ENCODE peak calls at places on chromosomes 2 and 18, in eight cellular contexts. M is IMR-90; D is CD8-positive, alpha-beta T cell; O is BE2C; V is upper lobe of right lung; A is dorsolateral prefrontal cortex; L is mammary epithelial cell; U is HCT116. N is an unnamed sample.

GRCh38 chr2:237962432-237963084 is 4.3 kb upstream of the UBE2F start:
- DNase-seq in M (no peak), U (no peak), A (no peak), O (no peak), L (peak; percentile 5), V (peak; percentile 7), D (no peak), N (peak; percentile 4)

GRCh38 chr2:23617167-23617787 is 232.3 kb downstream of the KLHL29 start:
- DNase-seq in D (no peak), M (peak; percentile 64), O (peak; percentile 52), V (peak; percentile 80), U (no peak), L (no peak), A (peak; percentile 50), N (no peak)

GRCh38 chr2:129605654-129606053 is 373.8 kb upstream of the RAB6C start:
- DNase-seq in M (no peak), D (no peak), V (no peak), L (no peak), A (no peak), U (no peak), O (no peak), N (no peak)

GRCh38 chr2:208406474-208407451 is at the start of gene PTH2R:
- DNase-seq in V (peak; percentile 62), A (peak; percentile 12), O (peak; percentile 56), D (no peak), M (no peak), U (no peak), L (no peak), N (no peak)

GRCh38 chr2:23635666-23636340 is 250.8 kb downstream of the KLHL29 start:
- DNase-seq in V (no peak), L (no peak), D (no peak), A (no peak), O (no peak), M (no peak), U (no peak), N (no peak)

GRCh38 chr2:35298493-35298892 is 1057.1 kb upstream of the CRIM1 start:
- DNase-seq in U (no peak), A (no peak), O (peak; percentile 9), V (no peak), D (no peak), L (peak; percentile 63), M (no peak), N (no peak)

GRCh38 chr2:101114268-101114783 is 36.9 kb downstream of the TBC1D8 start:
- DNase-seq in D (no peak), V (no peak), M (no peak), O (no peak), A (no peak), U (no peak), L (no peak), N (no peak)

GRCh38 chr18:23200751-23201150 is 65.5 kb downstream of the CABLES1 start:
- DNase-seq in D (no peak), L (no peak), A (no peak), U (no peak), M (no peak), V (no peak), O (peak; percentile 69), N (no peak)

GRCh38 chr2:132477962-132478361 is 61.4 kb downstream of the GPR39 start:
- DNase-seq in O (no peak), U (no peak), A (no peak), L (no peak), D (no peak), V (no peak), M (peak; percentile 6), N (no peak)

GRCh38 chr2:29610569-29610968 is 310.8 kb downstream of the ALK start:
- DNase-seq in M (no peak), D (no peak), O (no peak), V (no peak), U (no peak), A (no peak), L (no peak), N (no peak)
- H3K27me3 ChIP-seq in M (no peaks in the 10 kb centered on the region), D (no peaks in the 10 kb centered on the region), O (no peaks in the 10 kb centered on the region), V (no peaks in the 10 kb centered on the region), U (peaks cover 46% of the 10 kb centered on the region), A (peaks cover 8% of the 10 kb centered on the region), L (no peaks in the 10 kb centered on the region), N (no peaks in the 10 kb centered on the region)

GRCh38 chr18:33708876-33709275 is 130.9 kb downstream of the ASXL3 start:
- DNase-seq in L (no peak), V (no peak), D (no peak), O (no peak), A (no peak), U (no peak), M (no peak), N (no peak)
- H3K27me3 ChIP-seq in L (peaks cover 2% of the 10 kb centered on the region), V (no peaks in the 10 kb centered on the region), D (no peaks in the 10 kb centered on the region), O (no peaks in the 10 kb centered on the region), A (no peaks in the 10 kb centered on the region), U (no peaks in the 10 kb centered on the region), M (no peaks in the 10 kb centered on the region), N (peaks cover 2% of the 10 kb centered on the region)

DNA sequence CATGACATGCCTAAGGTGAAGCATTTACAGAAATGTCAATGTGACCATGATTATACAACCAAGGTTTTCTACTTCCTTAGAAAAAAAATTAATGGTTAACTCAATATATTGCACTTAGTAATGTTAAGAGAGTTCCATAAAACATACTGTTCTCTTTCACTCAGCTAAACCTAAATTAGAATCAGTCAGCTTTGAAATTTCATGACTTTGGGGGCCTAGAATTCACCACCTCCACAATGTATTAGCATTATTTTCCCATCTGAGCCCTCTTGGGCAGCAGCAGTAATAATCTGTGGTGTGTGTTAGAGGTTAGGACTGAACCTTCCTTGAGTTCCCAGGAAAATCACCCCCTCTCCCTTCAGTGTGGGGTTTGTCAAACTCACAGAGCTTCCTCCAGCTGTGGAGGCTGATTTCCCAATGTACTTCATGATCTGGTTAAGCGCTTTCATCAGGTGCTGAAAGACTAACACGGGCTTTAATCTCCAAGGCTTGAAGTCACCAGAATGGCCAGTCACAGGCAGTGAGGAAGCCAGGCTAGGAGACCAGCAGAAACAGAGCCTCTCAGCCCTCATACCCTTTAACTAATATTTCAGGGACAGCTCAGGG is 7.1 kb upstream of the UPP2 start:
- DNase-seq in M (no peak), V (no peak), L (no peak), U (no peak), A (no peak), O (no peak), D (no peak), N (no peak)
- H3K27me3 ChIP-seq in M (no peaks in the 10 kb centered on the region), V (no peaks in the 10 kb centered on the region), L (no peaks in the 10 kb centered on the region), U (no peaks in the 10 kb centered on the region), A (no peaks in the 10 kb centered on the region), O (no peaks in the 10 kb centered on the region), D (no peaks in the 10 kb centered on the region), N (no peaks in the 10 kb centered on the region)

DNA sequence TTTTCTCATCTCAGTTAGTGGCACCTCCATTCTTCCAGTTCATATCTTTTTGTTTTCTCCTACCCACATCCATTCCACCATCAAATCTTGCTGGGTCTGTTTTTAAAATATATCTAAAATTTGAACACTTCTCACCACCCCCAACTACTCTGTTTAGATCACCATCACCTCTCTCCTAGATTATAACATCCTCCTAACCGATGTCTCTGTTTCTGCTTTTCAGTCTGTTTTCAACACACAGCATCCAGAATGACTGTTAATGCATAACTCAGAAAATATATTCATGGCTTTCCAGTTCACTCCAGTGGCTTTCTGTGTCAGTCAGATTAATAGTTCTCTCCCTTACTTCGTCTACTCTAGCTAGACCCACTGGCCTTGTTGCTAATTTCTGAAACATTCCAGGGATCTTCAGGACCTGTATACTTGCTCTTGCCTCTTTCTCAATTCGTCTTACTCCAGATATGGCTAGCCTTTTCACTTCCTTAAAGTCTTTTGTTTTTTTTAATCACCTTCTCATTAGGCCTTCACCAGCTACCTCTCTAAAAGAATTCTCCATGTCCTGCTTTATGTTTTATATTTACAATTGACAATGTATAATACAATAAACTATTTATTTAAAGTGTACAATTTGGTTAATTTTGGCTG is 105.3 kb downstream of the COMMD1 start:
- DNase-seq in M (no peak), O (no peak), D (no peak), A (no peak), V (no peak), U (no peak), L (no peak), N (no peak)
- H3K27me3 ChIP-seq in M (no peaks in the 10 kb centered on the region), O (no peaks in the 10 kb centered on the region), D (no peaks in the 10 kb centered on the region), A (no peaks in the 10 kb centered on the region), V (no peaks in the 10 kb centered on the region), U (no peaks in the 10 kb centered on the region), L (no peaks in the 10 kb centered on the region), N (no peaks in the 10 kb centered on the region)

GRCh38 chr2:31217465-31218200 is at the start of gene CAPN14:
- DNase-seq in A (no peak), L (peak; percentile 32), U (no peak), D (no peak), O (no peak), V (no peak), M (no peak), N (no peak)

GRCh38 chr2:31216734-31217133 is 581 bp downstream of the CAPN14 start:
- DNase-seq in V (no peak), A (no peak), U (no peak), L (no peak), D (no peak), M (no peak), O (no peak), N (no peak)

GRCh38 chr2:31222086-31222485 is 4.8 kb upstream of the CAPN14 start:
- DNase-seq in M (no peak), A (no peak), O (no peak), V (no peak), U (no peak), D (no peak), L (no peak), N (no peak)

GRCh38 chr2:31221549-31221948 is 4.2 kb upstream of the CAPN14 start:
- DNase-seq in O (no peak), A (no peak), L (no peak), D (no peak), M (no peak), U (no peak), V (no peak), N (no peak)

DNA sequence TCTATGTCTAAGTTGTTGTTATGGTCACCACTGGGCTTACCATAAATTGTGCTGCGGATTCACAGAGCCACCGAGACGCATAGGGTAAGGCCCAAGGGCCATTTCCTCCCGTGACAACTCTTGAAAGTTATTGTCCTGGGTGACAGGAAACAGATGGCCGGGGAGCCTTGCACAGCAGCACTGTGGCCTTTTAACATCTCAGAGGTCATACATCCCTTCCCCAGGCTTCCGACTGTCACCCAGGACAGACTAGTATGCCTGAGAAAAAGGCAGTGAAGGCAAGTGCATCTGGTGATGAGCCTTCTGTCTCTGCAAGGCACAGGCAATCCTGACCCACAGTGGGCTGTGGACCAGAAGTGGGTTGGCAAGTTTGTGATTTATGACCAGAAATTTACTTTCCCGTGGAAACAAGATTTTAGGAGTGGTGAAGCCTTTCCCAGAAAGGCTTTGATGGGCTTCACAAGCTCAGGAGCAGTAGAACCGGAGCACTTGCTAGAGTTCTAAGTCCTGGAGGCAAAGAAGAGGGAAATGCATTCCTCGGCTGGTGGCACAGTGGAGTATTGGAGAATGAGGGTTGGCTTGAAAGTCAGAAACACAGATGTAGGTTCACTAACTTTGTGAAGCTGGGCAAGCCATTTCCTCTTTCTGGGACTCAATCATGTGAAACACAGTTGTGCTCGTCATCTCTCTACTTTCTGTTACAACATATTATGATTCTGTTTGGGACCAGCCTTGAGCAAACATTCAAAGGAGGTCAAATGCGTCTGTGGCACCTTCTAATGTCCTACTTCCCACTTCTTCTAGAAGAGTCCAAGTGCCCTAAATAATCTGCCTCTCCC is 2.0 kb upstream of the CAPN14 start:
- DNase-seq in U (no peak), V (no peak), D (no peak), A (no peak), L (no peak), M (no peak), O (no peak), N (no peak)
- H3K27me3 ChIP-seq in U (peaks cover 67% of the 10 kb centered on the region), V (no peaks in the 10 kb centered on the region), D (no peaks in the 10 kb centered on the region), A (no peaks in the 10 kb centered on the region), L (peaks cover 11% of the 10 kb centered on the region), M (peaks cover 35% of the 10 kb centered on the region), O (peaks cover 36% of the 10 kb centered on the region), N (no peaks in the 10 kb centered on the region)

N was measured in RWPE2.